ENCODE peak calls at places on chromosome 18, in six cellular contexts. H is adrenal gland, L is suprapubic skin, B is gastrocnemius medialis, O is endodermal cell, Q is right cardiac atrium. I is an unnamed sample. For H3K9me3, the result is how much of the 10 kb centered on the place peaks cover.

GRCh38 chr18:10798727-10799435 is 273.1 kb downstream of the NAPG start:
- DNase-seq in H (no peak), L (no peak), O (no peak), Q (no peak), B (no peak), I (no peak)

GRCh38 chr18:58125183-58125582 is 81.2 kb downstream of the NEDD4L start:
- DNase-seq in B (no peak), L (no peak), H (no peak), Q (no peak), O (no peak), I (no peak)

GRCh38 chr18:54555996-54556395 is 35.0 kb upstream of the DYNAP start:
- DNase-seq in O (no peak), H (no peak), B (no peak), Q (no peak), L (no peak), I (no peak)

GRCh38 chr18:22428672-22429071 is 11.0 kb upstream of the CTAGE1 start:
- DNase-seq in L (no peak), O (no peak), B (no peak), Q (no peak), H (no peak), I (no peak)

GRCh38 chr18:25832008-25832604 is 258.3 kb downstream of the SS18 start:
- DNase-seq in B (peak), O (peak), Q (peak), L (no peak), H (peak), I (no peak)

GRCh38 chr18:75309564-75309963 is 99.0 kb downstream of the TSHZ1 start:
- DNase-seq in B (no peak), Q (no peak), O (peak), H (no peak), L (no peak), I (no peak)

GRCh38 chr18:55041366-55041765 is 82.1 kb upstream of the CCDC68 start:
- DNase-seq in Q (no peak), B (no peak), L (no peak), H (no peak), O (no peak), I (no peak)

GRCh38 chr18:31774477-31774785 is 13.8 kb upstream of the SLC25A52 start:
- DNase-seq in H (no peak), L (no peak), B (no peak), Q (no peak), O (no peak), I (no peak)

GRCh38 chr18:31723998-31724711 is 36.5 kb downstream of the SLC25A52 start:
- DNase-seq in H (peak), O (no peak), Q (peak), L (peak), B (peak), I (no peak)

GRCh38 chr18:58793361-58793760 is 71.3 kb upstream of the ZNF532 start:
- DNase-seq in L (no peak), Q (no peak), H (no peak), O (no peak), B (peak), I (no peak)

GRCh38 chr18:27996792-27997191 is 180.1 kb downstream of the CDH2 start:
- DNase-seq in O (no peak), H (no peak), B (no peak), L (no peak), Q (no peak), I (no peak)

GRCh38 chr18:3538456-3538855 is 88.5 kb downstream of the TGIF1 start:
- DNase-seq in B (no peak), O (no peak), Q (no peak), H (no peak), L (no peak), I (no peak)

GRCh38 chr18:77023115-77023782 is 109.3 kb downstream of the MBP start:
- DNase-seq in L (no peak), Q (no peak), B (peak), H (no peak), O (no peak), I (no peak)

GRCh38 chr18:28963481-28963880 is 786.6 kb upstream of the CDH2 start:
- DNase-seq in Q (no peak), L (no peak), O (no peak), B (no peak), H (no peak), I (no peak)

GRCh38 chr18:7980661-7981060 is 413.5 kb downstream of the PTPRM start:
- DNase-seq in Q (no peak), B (no peak), O (no peak), H (no peak), L (no peak), I (no peak)

GRCh38 chr18:62324917-62325805 is at the start of gene TNFRSF11A:
- DNase-seq in Q (peak), O (peak), L (no peak), B (no peak), H (peak), I (peak)

GRCh38 chr18:48571619-48572384 is 33.0 kb downstream of the CTIF start:
- DNase-seq in L (no peak), Q (no peak), O (no peak), H (no peak), B (no peak), I (no peak)

GRCh38 chr18:55236150-55236931 is 277.1 kb upstream of the CCDC68 start:
- DNase-seq in B (peak), Q (no peak), O (no peak), L (no peak), H (no peak), I (no peak)

GRCh38 chr18:7878265-7879173 is 311.4 kb downstream of the PTPRM start:
- DNase-seq in O (no peak), L (no peak), B (no peak), Q (no peak), H (no peak), I (no peak)

GRCh38 chr18:40670991-40671390 is 1284.0 kb upstream of the PIK3C3 start:
- DNase-seq in H (no peak), B (no peak), Q (no peak), L (no peak), O (no peak), I (no peak)

GRCh38 chr18:38290229-38290628 is 724.6 kb upstream of the CELF4 start:
- DNase-seq in H (no peak), O (no peak), L (no peak), Q (no peak), B (no peak), I (no peak)

GRCh38 chr18:54149078-54149697 is 75.3 kb downstream of the MBD2 start:
- DNase-seq in L (no peak), O (peak), Q (no peak), B (no peak), H (peak), I (no peak)

GRCh38 chr18:48504819-48505218 is 34.0 kb upstream of the CTIF start:
- DNase-seq in Q (no peak), B (no peak), L (no peak), O (no peak), H (no peak), I (no peak)

DNA sequence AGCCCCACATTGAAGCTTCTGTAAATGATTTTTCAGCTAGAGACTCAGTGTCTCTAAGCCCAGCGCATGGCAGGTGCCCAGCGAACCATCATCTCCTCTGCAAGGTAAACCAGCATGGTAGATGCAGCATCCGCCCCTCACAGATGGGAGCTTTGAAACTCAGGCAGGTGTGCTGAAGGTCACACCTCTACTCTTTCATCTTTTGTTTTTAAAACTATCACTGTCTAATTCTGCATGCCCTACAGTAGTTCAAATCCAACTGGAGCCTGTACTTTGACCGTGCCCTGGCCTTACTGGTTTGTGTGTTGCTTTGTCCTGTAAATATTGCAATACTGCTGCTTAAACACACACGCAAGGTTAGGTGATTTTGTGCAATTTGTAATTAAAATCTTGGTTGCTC is 831.1 kb downstream of the GALR1 start:
- DNase-seq in B (no peak), O (no peak), Q (no peak), L (no peak), H (no peak), I (no peak)
- H3K9me3 ChIP-seq in B (under half), O (under half), Q (under half), L (under half), H (under half), I (under half)

DNA sequence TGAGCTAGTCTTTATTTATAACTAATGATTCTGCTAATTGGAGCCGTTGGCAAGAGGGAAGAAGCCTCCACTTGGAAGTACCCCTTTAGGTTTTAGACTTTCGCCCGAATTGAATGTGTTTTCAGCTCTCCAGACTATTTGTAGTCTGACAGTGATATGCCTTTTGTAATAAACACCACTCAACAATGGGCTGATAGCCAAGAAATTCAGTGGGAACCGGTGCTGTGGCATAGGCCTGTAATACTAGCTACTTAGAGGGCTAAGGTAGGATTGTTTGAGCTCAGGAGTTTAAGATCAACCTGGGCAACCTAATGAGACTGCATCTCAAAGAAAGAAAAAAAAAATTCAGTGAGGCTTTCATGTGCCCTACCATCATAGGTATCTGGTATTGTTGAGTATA is 13.6 kb upstream of the ZSCAN30 start:
- DNase-seq in H (no peak), Q (no peak), B (no peak), O (no peak), L (no peak), I (no peak)
- H3K9me3 ChIP-seq in H (under half), Q (under half), B (under half), O (half or more), L (under half), I (under half)

DNA sequence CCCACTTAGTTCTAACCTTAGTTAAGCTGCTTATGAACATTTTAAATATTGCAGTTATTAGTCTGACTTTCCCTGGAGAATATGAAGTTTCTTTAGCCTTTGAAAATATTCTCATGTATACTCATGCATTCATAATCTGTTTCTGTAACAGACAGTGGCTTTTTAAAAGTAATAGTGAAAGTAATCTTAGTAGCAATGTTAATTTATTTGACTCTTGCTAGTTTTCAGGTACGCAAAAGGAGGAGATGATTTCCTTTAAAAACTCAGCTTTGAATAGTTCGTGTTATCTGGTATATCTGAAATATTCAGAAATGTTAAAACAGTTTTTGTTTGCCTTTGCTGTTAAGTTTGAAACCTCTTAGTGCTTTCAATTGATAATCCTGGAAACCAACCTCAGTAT is 3.8 kb downstream of the ANKRD12 start:
- DNase-seq in L (no peak), B (no peak), Q (no peak), H (no peak), O (no peak), I (no peak)
- H3K9me3 ChIP-seq in L (under half), B (under half), Q (under half), H (under half), O (under half), I (under half)

DNA sequence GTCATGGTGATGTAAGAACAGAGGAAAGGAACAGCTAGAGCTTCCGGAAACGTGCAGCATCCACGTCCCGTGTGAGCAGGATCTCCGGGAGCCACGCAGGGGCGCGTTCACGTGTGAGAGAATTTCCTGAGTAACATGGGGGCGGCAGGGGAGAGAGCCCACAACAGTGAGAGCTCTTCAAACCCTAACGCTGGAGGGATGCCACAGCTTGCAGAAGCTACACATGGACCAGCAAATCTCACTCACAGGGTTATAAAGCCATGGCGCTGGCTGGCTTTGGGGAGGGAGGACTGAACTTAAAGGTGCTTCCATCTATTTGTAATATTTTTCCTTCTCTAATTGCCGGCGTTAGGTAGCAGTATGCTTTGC is 250.5 kb upstream of the SALL3 start:
- DNase-seq in L (peak), B (no peak), Q (no peak), H (no peak), O (peak), I (no peak)
- H3K9me3 ChIP-seq in L (under half), B (under half), Q (under half), H (under half), O (under half), I (under half)

DNA sequence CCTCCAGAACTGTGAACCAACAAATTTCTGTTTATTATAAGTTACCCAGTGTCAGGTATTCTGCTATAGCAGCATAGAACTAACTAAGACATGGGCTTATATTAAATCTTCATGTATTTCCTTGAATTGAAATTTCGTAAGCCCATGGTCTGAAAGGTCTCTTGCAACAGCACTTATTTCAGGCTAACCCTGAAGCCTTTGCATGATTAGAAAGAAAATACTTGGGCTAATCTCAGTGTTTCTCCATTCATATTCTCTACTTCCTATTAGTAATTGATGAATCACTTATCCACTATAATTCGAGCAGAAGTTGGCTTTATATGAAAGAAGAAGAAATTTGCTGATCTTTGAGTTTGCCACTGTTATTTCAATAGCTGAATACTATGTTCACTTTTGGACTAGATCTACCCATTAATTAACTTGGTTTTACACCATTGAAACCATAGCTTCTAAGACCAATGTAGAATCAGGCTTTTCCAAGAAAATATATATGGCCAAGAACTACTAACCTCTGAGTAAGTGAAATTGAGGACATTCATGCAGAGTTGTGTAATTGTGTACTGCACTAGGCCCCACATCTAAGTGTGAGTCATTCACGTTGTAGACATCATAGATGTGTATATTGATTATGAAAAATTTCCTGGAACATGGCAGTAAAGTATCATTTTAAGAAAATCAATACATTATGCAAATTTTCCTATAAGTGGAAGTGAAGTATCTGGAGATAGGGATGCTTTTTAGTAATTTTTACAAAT is 731.7 kb downstream of the SOCS6 start:
- DNase-seq in O (no peak), B (no peak), H (no peak), Q (no peak), L (no peak), I (no peak)
- H3K9me3 ChIP-seq in O (half or more), B (under half), H (under half), Q (under half), L (under half), I (under half)